ENCODE peak calls at places on chromosomes 16 and 17, in nine cellular contexts. S, G, U, N, W, E, B, K and Z are unnamed samples.

GRCh38 chr16:3961449-3961849 is 80.9 kb upstream of the CREBBP start:
- DNase-seq in S (peak), G (no peak), U (peak), N (no peak), W (no peak), E (no peak), B (no peak), K (no peak), Z (no peak)

GRCh38 chr16:74984670-74985411 is at the start of gene WDR59:
- DNase-seq in S (peak), G (peak), U (peak), N (peak), W (peak), E (peak), B (peak), K (peak), Z (peak)

GRCh38 chr17:10729334-10730193 is at the start of gene TMEM220:
- DNase-seq in S (peak), G (no peak), U (peak), N (peak), W (peak), E (peak), B (peak), K (peak), Z (peak)

GRCh38 chr16:8717892-8718400 is 43.5 kb downstream of the ABAT start:
- DNase-seq in S (no peak), G (no peak), U (no peak), N (no peak), W (no peak), E (no peak), B (no peak), K (no peak), Z (no peak)

GRCh38 chr16:51355195-51355594 is 204.1 kb upstream of the SALL1 start:
- DNase-seq in S (no peak), G (no peak), U (no peak), N (no peak), W (no peak), E (no peak), B (no peak), K (no peak), Z (no peak)

GRCh38 chr17:57302690-57303089 is 46.4 kb downstream of the MSI2 start:
- DNase-seq in S (no peak), G (no peak), U (no peak), N (no peak), W (no peak), E (no peak), B (no peak), K (no peak), Z (no peak)

GRCh38 chr16:56022818-56023217 is 147.6 kb upstream of the CES5A start:
- DNase-seq in S (no peak), G (no peak), U (no peak), N (no peak), W (no peak), E (no peak), B (no peak), K (no peak), Z (no peak)

GRCh38 chr17:64162575-64162974 is 32.6 kb upstream of the ERN1 start:
- DNase-seq in S (no peak), G (no peak), U (no peak), N (no peak), W (no peak), E (no peak), B (no peak), K (no peak), Z (no peak)

GRCh38 chr16:74320707-74321106 is 24.1 kb downstream of the PSMD7 start:
- DNase-seq in S (peak), G (no peak), U (no peak), N (no peak), W (no peak), E (no peak), B (no peak), K (peak), Z (no peak)

GRCh38 chr16:50520451-50521245 is 27.5 kb upstream of the NKD1 start:
- DNase-seq in S (no peak), G (no peak), U (no peak), N (no peak), W (no peak), E (no peak), B (no peak), K (no peak), Z (no peak)

GRCh38 chr17:4691686-4692085 is 12.3 kb downstream of the PELP1 start:
- DNase-seq in S (peak), G (no peak), U (peak), N (no peak), W (no peak), E (no peak), B (no peak), K (no peak), Z (no peak)

GRCh38 chr17:82734987-82735866 is at the start of gene FN3K:
- DNase-seq in S (peak), G (no peak), U (peak), N (peak), W (peak), E (peak), B (peak), K (peak), Z (peak)

GRCh38 chr16:28301620-28302019 is 9.3 kb downstream of the SBK1 start:
- DNase-seq in S (no peak), G (no peak), U (no peak), N (no peak), W (no peak), E (no peak), B (no peak), K (no peak), Z (no peak)

GRCh38 chr17:27532269-27533067 is 76.2 kb downstream of the KSR1 start:
- DNase-seq in S (peak), G (no peak), U (peak), N (no peak), W (no peak), E (no peak), B (peak), K (no peak), Z (peak)

GRCh38 chr17:1120596-1121441 is 59.0 kb downstream of the ABR start:
- DNase-seq in S (no peak), G (no peak), U (no peak), N (no peak), W (no peak), E (no peak), B (no peak), K (no peak), Z (no peak)

GRCh38 chr16:81530296-81530721 is 85.7 kb downstream of the CMIP start:
- DNase-seq in S (no peak), G (no peak), U (no peak), N (no peak), W (no peak), E (peak), B (no peak), K (no peak), Z (no peak)

GRCh38 chr16:53043462-53043861 is 9.2 kb downstream of the CHD9NB start:
- DNase-seq in S (peak), G (no peak), U (no peak), N (peak), W (no peak), E (peak), B (no peak), K (peak), Z (no peak)

GRCh38 chr16:48408688-48409087 is 23.5 kb upstream of the SIAH1 start:
- DNase-seq in S (peak), G (no peak), U (peak), N (no peak), W (no peak), E (no peak), B (peak), K (peak), Z (no peak)

GRCh38 chr17:32487460-32488176 is 825 bp downstream of the CDK5R1 start:
- DNase-seq in S (no peak), G (no peak), U (no peak), N (peak), W (peak), E (no peak), B (no peak), K (peak), Z (no peak)

GRCh38 chr16:77613115-77613514 is 109.2 kb upstream of the NUDT7 start:
- DNase-seq in S (no peak), G (no peak), U (no peak), N (no peak), W (no peak), E (no peak), B (no peak), K (no peak), Z (no peak)

GRCh38 chr17:38591759-38592241 is 14.0 kb downstream of the SRCIN1 start:
- DNase-seq in S (no peak), G (no peak), U (no peak), N (no peak), W (no peak), E (no peak), B (no peak), K (no peak), Z (no peak)

GRCh38 chr17:60534010-60534555 is 8.0 kb upstream of the APPBP2 start:
- DNase-seq in S (no peak), G (no peak), U (peak), N (no peak), W (no peak), E (no peak), B (no peak), K (no peak), Z (no peak)

GRCh38 chr16:79599837-79600635 is 501 bp downstream of the MAF start:
- DNase-seq in S (peak), G (no peak), U (no peak), N (peak), W (no peak), E (peak), B (peak), K (peak), Z (peak)

GRCh38 chr17:16374129-16374528 is 6.8 kb upstream of the UBB start:
- DNase-seq in S (no peak), G (no peak), U (peak), N (no peak), W (peak), E (no peak), B (no peak), K (no peak), Z (peak)

GRCh38 chr17:73455050-73455687 is 143.4 kb upstream of the CDC42EP4 start:
- DNase-seq in S (peak), G (no peak), U (no peak), N (no peak), W (no peak), E (peak), B (no peak), K (no peak), Z (no peak)

GRCh38 chr17:19470529-19471261 is 59.7 kb downstream of the RNF112 start:
- DNase-seq in S (peak), G (no peak), U (peak), N (peak), W (no peak), E (peak), B (no peak), K (peak), Z (peak)

GRCh38 chr16:72847187-72848044 is 200.5 kb downstream of the ZFHX3 start:
- DNase-seq in S (peak), G (no peak), U (peak), N (no peak), W (peak), E (no peak), B (no peak), K (no peak), Z (no peak)

GRCh38 chr17:82520041-82520910 is 744 bp downstream of the FOXK2 start:
- DNase-seq in S (peak), G (no peak), U (no peak), N (peak), W (no peak), E (no peak), B (peak), K (peak), Z (no peak)

GRCh38 chr16:49543315-49543946 is 169.8 kb downstream of the C16orf78 start:
- DNase-seq in S (no peak), G (no peak), U (no peak), N (no peak), W (no peak), E (no peak), B (no peak), K (no peak), Z (peak)

DNA sequence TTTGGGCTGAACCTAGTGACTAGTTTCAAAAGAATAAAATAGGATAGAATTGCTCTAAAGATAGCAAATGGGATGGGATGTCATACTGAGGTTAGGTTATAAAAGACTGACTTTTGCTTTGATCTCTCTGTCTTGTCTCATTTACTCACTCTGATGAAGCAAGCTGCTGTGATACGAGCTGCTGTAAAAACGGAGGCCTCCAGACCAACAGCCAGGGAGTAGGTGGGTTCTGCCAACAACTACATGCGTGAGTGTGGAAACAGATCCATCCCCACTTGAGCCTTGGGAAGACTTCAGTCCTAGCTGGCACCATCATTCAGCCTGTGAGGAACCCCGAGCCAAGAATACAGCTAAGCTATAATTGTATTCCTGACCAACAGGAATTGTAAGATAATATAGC is 373.9 kb upstream of the CA10 start:
- DNase-seq in S (no peak), G (no peak), U (no peak), N (no peak), W (no peak), E (no peak), B (no peak), K (no peak), Z (peak)
- H3K4me3 ChIP-seq in S (no peak), G (no peak), U (no peak), N (no peak), W (no peak), E (no peak), B (no peak), K (no peak), Z (no peak)

GRCh38 chr16:30525844-30526136 is 576 bp downstream of the ZNF768 start:
- DNase-seq in S (no peak), G (no peak), U (no peak), N (no peak), W (no peak), E (no peak), B (no peak), K (no peak), Z (no peak)

GRCh38 chr16:30526137-30526822 is at the start of gene ZNF768:
- DNase-seq in S (peak), G (no peak), U (no peak), N (peak), W (peak), E (no peak), B (peak), K (peak), Z (peak)

GRCh38 chr16:30528799-30529457 is 2.6 kb upstream of the ZNF768 start:
- DNase-seq in S (no peak), G (no peak), U (no peak), N (no peak), W (no peak), E (no peak), B (no peak), K (no peak), Z (no peak)

GRCh38 chr16:30527635-30528178 is 1.3 kb upstream of the ZNF768 start:
- DNase-seq in S (no peak), G (no peak), U (no peak), N (no peak), W (no peak), E (peak), B (no peak), K (no peak), Z (no peak)

DNA sequence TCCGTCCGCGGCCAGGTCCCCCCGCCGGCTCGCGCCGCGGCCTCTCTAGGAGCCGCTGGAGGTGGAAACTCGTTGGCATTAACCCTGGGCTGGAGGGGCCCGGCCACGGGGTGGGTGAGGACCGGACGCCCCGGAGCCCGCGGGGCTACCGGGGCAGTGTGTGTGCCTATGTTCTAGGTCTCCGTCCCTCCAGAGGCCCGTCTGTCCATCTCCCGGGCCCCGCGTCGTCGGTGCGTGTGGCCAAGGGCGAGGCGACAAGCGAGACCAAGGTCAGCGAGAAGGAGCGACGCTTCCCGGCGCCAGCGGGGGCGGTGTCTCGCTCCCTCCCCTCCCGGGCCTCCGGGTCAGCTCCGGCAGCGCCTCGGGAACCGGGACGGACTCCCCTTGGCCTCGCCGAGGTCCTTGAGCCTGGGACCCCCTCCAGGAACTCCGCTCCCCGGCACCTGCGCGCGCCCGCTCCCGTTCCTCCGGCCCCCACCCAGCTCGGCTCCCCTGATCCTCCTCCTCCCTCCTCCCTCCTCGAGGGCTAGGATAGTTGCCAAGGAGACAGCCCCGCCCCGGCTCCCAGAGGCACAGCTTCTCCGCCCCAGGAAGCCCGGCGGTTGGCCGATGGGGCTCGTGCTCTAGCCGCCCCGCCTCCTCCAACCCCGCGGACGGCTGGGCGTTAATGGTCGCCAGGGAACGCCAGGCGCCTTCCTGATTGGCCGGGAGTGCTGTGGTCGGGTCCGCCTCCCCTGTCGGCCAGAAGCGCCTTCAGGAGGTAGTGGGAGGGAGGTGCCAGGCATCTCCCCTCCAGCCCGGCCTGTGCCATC is 663 bp upstream of the ZNF768 start:
- DNase-seq in S (peak), G (peak), U (peak), N (peak), W (peak), E (peak), B (peak), K (peak), Z (peak)
- H3K27ac ChIP-seq in S (peak), G (peak), U (peak), N (peak), W (peak), E (peak), B (peak), K (peak), Z (peak)

DNA sequence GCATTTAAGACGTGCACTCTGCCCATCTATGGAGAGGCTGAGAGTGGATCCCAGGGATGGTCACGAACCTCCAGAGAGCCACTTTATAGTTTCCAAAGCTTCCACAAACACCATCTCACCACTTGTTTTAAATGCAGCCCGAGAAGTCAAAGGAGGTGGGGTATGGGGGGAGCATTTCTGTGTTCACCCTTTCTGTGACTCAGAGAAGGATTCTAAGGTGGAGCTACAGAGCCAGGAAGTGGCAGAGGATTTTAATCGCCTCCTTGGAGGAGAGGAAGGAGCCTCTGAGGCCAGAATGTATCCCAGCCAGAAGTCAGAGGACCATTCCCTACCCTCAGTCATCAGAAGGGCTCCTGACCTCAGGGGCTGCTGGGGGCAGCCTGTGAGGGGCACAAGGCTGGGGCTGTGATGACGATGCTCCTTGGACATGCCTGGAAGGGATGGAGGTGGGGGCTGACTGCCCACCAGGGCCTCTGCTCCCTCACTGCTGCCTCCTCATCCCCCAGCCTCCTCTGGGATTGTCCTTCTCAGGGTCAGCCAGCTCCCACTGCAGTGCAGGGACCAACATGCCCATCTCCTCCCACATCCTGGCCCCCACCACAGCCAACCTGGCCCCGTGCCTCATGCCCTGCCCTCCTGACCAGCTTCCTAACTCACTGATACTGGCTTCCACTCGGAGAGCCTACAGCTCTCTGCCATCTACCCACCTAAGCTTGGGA is 2.8 kb downstream of the XYLT2 start:
- DNase-seq in S (no peak), G (no peak), U (peak), N (no peak), W (no peak), E (no peak), B (no peak), K (no peak), Z (no peak)
- TF ChIP-seq POLR2A in S (no peak), G (no peak), U (no peak), N (no peak), W (no peak), E (no peak), B (no peak), K (no peak), Z (no peak)

GRCh38 chr16:88194397-88195020 is 188.2 kb upstream of the ZNF469 start:
- DNase-seq in S (no peak), G (no peak), U (peak), N (peak), W (no peak), E (no peak), B (no peak), K (no peak), Z (peak)
- H3K4me3 ChIP-seq in S (no peak), G (peak), U (no peak), N (no peak), W (no peak), E (no peak), B (no peak), K (no peak), Z (peak)

GRCh38 chr17:76115138-76115754 is 11.7 kb upstream of the EXOC7 start:
- DNase-seq in S (no peak), G (no peak), U (no peak), N (no peak), W (no peak), E (no peak), B (no peak), K (no peak), Z (no peak)
- H3K27ac ChIP-seq in S (no peak), G (no peak), U (no peak), N (no peak), W (no peak), E (no peak), B (no peak), K (no peak), Z (no peak)

GRCh38 chr16:68047987-68048386 is 24.9 kb downstream of the DUS2 start:
- DNase-seq in S (no peak), G (no peak), U (no peak), N (no peak), W (no peak), E (no peak), B (no peak), K (no peak), Z (no peak)
- TF ChIP-seq POLR2A in S (no peak), G (no peak), U (no peak), N (no peak), W (no peak), E (no peak), B (no peak), K (no peak), Z (no peak)

GRCh38 chr17:58340623-58340876 is 11.5 kb downstream of the SUPT4H1 start:
- DNase-seq in S (no peak), G (no peak), U (no peak), N (no peak), W (no peak), E (no peak), B (no peak), K (no peak), Z (no peak)
- H3K4me3 ChIP-seq in S (no peak), G (no peak), U (no peak), N (no peak), W (no peak), E (no peak), B (no peak), K (no peak), Z (no peak)